ENCODE peak calls at places on chromosomes 7 and 10, in eight cellular contexts. One of them, this sample, is unnamed.

GRCh38 chr7:68158686-68159255 is 1162.1 kb downstream of the TYW1 start:
- DNase-seq in NAMALWA: no peak
- DNase-seq in HEK293T: no peak
- DNase-seq in stimulated activated CD4-positive, alpha-beta T cell treated with anti-CD3 and anti-CD28 coated beads, TNF-alpha, amount 100 ng/mL, for 4 hours: no peak
- DNase-seq in brain microvascular endothelial cell: no peak
- DNase-seq in dermis microvascular lymphatic vessel endothelial cell: no peak
- DNase-seq in AG08396: no peak
- DNase-seq in NCI-H748 treated with DMSO at 0.1 percent for 48 hours: no peak
- DNase-seq in this sample: no peak

GRCh38 chr7:106166651-106167342 is 54.7 kb upstream of the SYPL1 start:
- DNase-seq in NAMALWA: peak
- DNase-seq in HEK293T: peak
- DNase-seq in stimulated activated CD4-positive, alpha-beta T cell treated with anti-CD3 and anti-CD28 coated beads, TNF-alpha, amount 100 ng/mL, for 4 hours: no peak
- DNase-seq in brain microvascular endothelial cell: peak
- DNase-seq in dermis microvascular lymphatic vessel endothelial cell: peak
- DNase-seq in AG08396: peak
- DNase-seq in NCI-H748 treated with DMSO at 0.1 percent for 48 hours: peak
- DNase-seq in this sample: no peak

GRCh38 chr7:27112960-27113949 is 10.8 kb upstream of the HOXA2 start:
- DNase-seq in NAMALWA: no peak
- DNase-seq in HEK293T: peak
- DNase-seq in stimulated activated CD4-positive, alpha-beta T cell treated with anti-CD3 and anti-CD28 coated beads, TNF-alpha, amount 100 ng/mL, for 4 hours: no peak
- DNase-seq in brain microvascular endothelial cell: no peak
- DNase-seq in dermis microvascular lymphatic vessel endothelial cell: no peak
- DNase-seq in AG08396: peak
- DNase-seq in NCI-H748 treated with DMSO at 0.1 percent for 48 hours: no peak
- DNase-seq in this sample: no peak

GRCh38 chr7:47478926-47479791 is 102.8 kb downstream of the TNS3 start:
- DNase-seq in NAMALWA: no peak
- DNase-seq in HEK293T: no peak
- DNase-seq in stimulated activated CD4-positive, alpha-beta T cell treated with anti-CD3 and anti-CD28 coated beads, TNF-alpha, amount 100 ng/mL, for 4 hours: no peak
- DNase-seq in brain microvascular endothelial cell: no peak
- DNase-seq in dermis microvascular lymphatic vessel endothelial cell: no peak
- DNase-seq in AG08396: no peak
- DNase-seq in NCI-H748 treated with DMSO at 0.1 percent for 48 hours: no peak
- DNase-seq in this sample: no peak

GRCh38 chr10:63192826-63193225 is 59.7 kb downstream of the NRBF2 start:
- DNase-seq in NAMALWA: no peak
- DNase-seq in HEK293T: no peak
- DNase-seq in stimulated activated CD4-positive, alpha-beta T cell treated with anti-CD3 and anti-CD28 coated beads, TNF-alpha, amount 100 ng/mL, for 4 hours: no peak
- DNase-seq in brain microvascular endothelial cell: no peak
- DNase-seq in dermis microvascular lymphatic vessel endothelial cell: no peak
- DNase-seq in AG08396: no peak
- DNase-seq in NCI-H748 treated with DMSO at 0.1 percent for 48 hours: no peak
- DNase-seq in this sample: no peak

GRCh38 chr10:35912615-35913170 is 270.6 kb upstream of the FZD8 start:
- DNase-seq in NAMALWA: no peak
- DNase-seq in HEK293T: no peak
- DNase-seq in stimulated activated CD4-positive, alpha-beta T cell treated with anti-CD3 and anti-CD28 coated beads, TNF-alpha, amount 100 ng/mL, for 4 hours: no peak
- DNase-seq in brain microvascular endothelial cell: no peak
- DNase-seq in dermis microvascular lymphatic vessel endothelial cell: no peak
- DNase-seq in AG08396: peak
- DNase-seq in NCI-H748 treated with DMSO at 0.1 percent for 48 hours: no peak
- DNase-seq in this sample: no peak

GRCh38 chr10:98446656-98447221 is at the start of gene HPS1:
- DNase-seq in NAMALWA: peak
- DNase-seq in HEK293T: peak
- DNase-seq in stimulated activated CD4-positive, alpha-beta T cell treated with anti-CD3 and anti-CD28 coated beads, TNF-alpha, amount 100 ng/mL, for 4 hours: peak
- DNase-seq in brain microvascular endothelial cell: peak
- DNase-seq in dermis microvascular lymphatic vessel endothelial cell: peak
- DNase-seq in AG08396: peak
- DNase-seq in NCI-H748 treated with DMSO at 0.1 percent for 48 hours: peak
- DNase-seq in this sample: no peak

GRCh38 chr10:19651549-19651948 is 164.7 kb upstream of the PLXDC2 start:
- DNase-seq in NAMALWA: no peak
- DNase-seq in HEK293T: no peak
- DNase-seq in stimulated activated CD4-positive, alpha-beta T cell treated with anti-CD3 and anti-CD28 coated beads, TNF-alpha, amount 100 ng/mL, for 4 hours: no peak
- DNase-seq in brain microvascular endothelial cell: peak
- DNase-seq in dermis microvascular lymphatic vessel endothelial cell: no peak
- DNase-seq in AG08396: peak
- DNase-seq in NCI-H748 treated with DMSO at 0.1 percent for 48 hours: no peak
- DNase-seq in this sample: peak

GRCh38 chr10:351770-352318 is 216.6 kb downstream of the ZMYND11 start:
- DNase-seq in NAMALWA: no peak
- DNase-seq in HEK293T: no peak
- DNase-seq in stimulated activated CD4-positive, alpha-beta T cell treated with anti-CD3 and anti-CD28 coated beads, TNF-alpha, amount 100 ng/mL, for 4 hours: no peak
- DNase-seq in brain microvascular endothelial cell: no peak
- DNase-seq in dermis microvascular lymphatic vessel endothelial cell: no peak
- DNase-seq in AG08396: no peak
- DNase-seq in NCI-H748 treated with DMSO at 0.1 percent for 48 hours: no peak
- DNase-seq in this sample: no peak

GRCh38 chr7:150941983-150942590 is 36.0 kb downstream of the KCNH2 start:
- DNase-seq in NAMALWA: peak
- DNase-seq in HEK293T: no peak
- DNase-seq in stimulated activated CD4-positive, alpha-beta T cell treated with anti-CD3 and anti-CD28 coated beads, TNF-alpha, amount 100 ng/mL, for 4 hours: no peak
- DNase-seq in brain microvascular endothelial cell: no peak
- DNase-seq in dermis microvascular lymphatic vessel endothelial cell: no peak
- DNase-seq in AG08396: no peak
- DNase-seq in NCI-H748 treated with DMSO at 0.1 percent for 48 hours: no peak
- DNase-seq in this sample: no peak

GRCh38 chr7:157022681-157023588 is 12.5 kb upstream of the MNX1 start:
- DNase-seq in NAMALWA: no peak
- DNase-seq in HEK293T: no peak
- DNase-seq in stimulated activated CD4-positive, alpha-beta T cell treated with anti-CD3 and anti-CD28 coated beads, TNF-alpha, amount 100 ng/mL, for 4 hours: no peak
- DNase-seq in brain microvascular endothelial cell: no peak
- DNase-seq in dermis microvascular lymphatic vessel endothelial cell: no peak
- DNase-seq in AG08396: no peak
- DNase-seq in NCI-H748 treated with DMSO at 0.1 percent for 48 hours: no peak
- DNase-seq in this sample: no peak

GRCh38 chr7:55538538-55538937 is 33.8 kb downstream of the VOPP1 start:
- DNase-seq in NAMALWA: no peak
- DNase-seq in HEK293T: no peak
- DNase-seq in stimulated activated CD4-positive, alpha-beta T cell treated with anti-CD3 and anti-CD28 coated beads, TNF-alpha, amount 100 ng/mL, for 4 hours: no peak
- DNase-seq in brain microvascular endothelial cell: peak
- DNase-seq in dermis microvascular lymphatic vessel endothelial cell: no peak
- DNase-seq in AG08396: peak
- DNase-seq in NCI-H748 treated with DMSO at 0.1 percent for 48 hours: no peak
- DNase-seq in this sample: peak